ENCODE peak calls at places on chromosomes 2 and 18, in five cellular contexts. One of them, this sample, is unnamed.

GRCh38 chr2:55672630-55673029 is 21.0 kb downstream of the PNPT1 start:
- DNase-seq in GM12878: no peak
- DNase-seq in A549: no peak
- DNase-seq in K562: no peak
- DNase-seq in HepG2: no peak
- DNase-seq in this sample: no peak

GRCh38 chr2:231161252-231162035 is 36.6 kb upstream of the HTR2B start:
- DNase-seq in GM12878: no peak
- DNase-seq in A549: no peak
- DNase-seq in K562: no peak
- DNase-seq in HepG2: no peak
- DNase-seq in this sample: no peak

GRCh38 chr2:214604861-214605260 is 194.0 kb downstream of the VWC2L start:
- DNase-seq in GM12878: no peak
- DNase-seq in A549: no peak
- DNase-seq in K562: no peak
- DNase-seq in HepG2: no peak
- DNase-seq in this sample: no peak

GRCh38 chr2:127035212-127035611 is 71.7 kb downstream of the BIN1 start:
- DNase-seq in GM12878: no peak
- DNase-seq in A549: no peak
- DNase-seq in K562: no peak
- DNase-seq in HepG2: peak
- DNase-seq in this sample: no peak

GRCh38 chr2:15765211-15765610 is 173.5 kb downstream of the DDX1 start:
- DNase-seq in GM12878: no peak
- DNase-seq in A549: no peak
- DNase-seq in K562: no peak
- DNase-seq in HepG2: no peak
- DNase-seq in this sample: no peak

GRCh38 chr2:234051374-234052070 is 1.0 kb downstream of the SPP2 start:
- DNase-seq in GM12878: no peak
- DNase-seq in A549: no peak
- DNase-seq in K562: no peak
- DNase-seq in HepG2: no peak
- DNase-seq in this sample: no peak

GRCh38 chr18:74082476-74083070 is 65.1 kb downstream of the FBXO15 start:
- DNase-seq in GM12878: peak
- DNase-seq in A549: peak
- DNase-seq in K562: no peak
- DNase-seq in HepG2: peak
- DNase-seq in this sample: no peak

GRCh38 chr2:141331127-141331526 is 799.7 kb downstream of the LRP1B start:
- DNase-seq in GM12878: no peak
- DNase-seq in A549: peak
- DNase-seq in K562: no peak
- DNase-seq in HepG2: no peak
- DNase-seq in this sample: peak

GRCh38 chr2:184692137-184692734 is 93.9 kb downstream of the ZNF804A start:
- DNase-seq in GM12878: no peak
- DNase-seq in A549: no peak
- DNase-seq in K562: no peak
- DNase-seq in HepG2: no peak
- DNase-seq in this sample: no peak

GRCh38 chr2:216286616-216287231 is 85.6 kb downstream of the MARCHF4 start:
- DNase-seq in GM12878: no peak
- DNase-seq in A549: no peak
- DNase-seq in K562: peak
- DNase-seq in HepG2: no peak
- DNase-seq in this sample: no peak

GRCh38 chr2:188610050-188610444 is 318.4 kb downstream of the GULP1 start:
- DNase-seq in GM12878: no peak
- DNase-seq in A549: no peak
- DNase-seq in K562: no peak
- DNase-seq in HepG2: no peak
- DNase-seq in this sample: no peak

GRCh38 chr2:70044290-70045040 is 42.8 kb upstream of the PCBP1 start:
- DNase-seq in GM12878: no peak
- DNase-seq in A549: no peak
- DNase-seq in K562: no peak
- DNase-seq in HepG2: no peak
- DNase-seq in this sample: no peak

GRCh38 chr2:8169443-8169842 is 512.4 kb upstream of the ID2 start:
- DNase-seq in GM12878: no peak
- DNase-seq in A549: no peak
- DNase-seq in K562: no peak
- DNase-seq in HepG2: no peak
- DNase-seq in this sample: peak

GRCh38 chr2:198376677-198377076 is 572.3 kb downstream of the PLCL1 start:
- DNase-seq in GM12878: no peak
- DNase-seq in A549: no peak
- DNase-seq in K562: no peak
- DNase-seq in HepG2: no peak
- DNase-seq in this sample: no peak

GRCh38 chr18:29164993-29165599 is 988.2 kb upstream of the CDH2 start:
- DNase-seq in GM12878: no peak
- DNase-seq in A549: peak
- DNase-seq in K562: no peak
- DNase-seq in HepG2: peak
- DNase-seq in this sample: peak

GRCh38 chr2:132400169-132400900 is 16.3 kb upstream of the GPR39 start:
- DNase-seq in GM12878: no peak
- DNase-seq in A549: no peak
- DNase-seq in K562: no peak
- DNase-seq in HepG2: no peak
- DNase-seq in this sample: no peak

GRCh38 chr2:239467281-239467955 is 66.6 kb upstream of the HDAC4 start:
- DNase-seq in GM12878: no peak
- DNase-seq in A549: no peak
- DNase-seq in K562: no peak
- DNase-seq in HepG2: no peak
- DNase-seq in this sample: no peak

GRCh38 chr2:38634684-38635083 is 31.2 kb upstream of the GALM start:
- DNase-seq in GM12878: peak
- DNase-seq in A549: no peak
- DNase-seq in K562: no peak
- DNase-seq in HepG2: no peak
- DNase-seq in this sample: no peak

GRCh38 chr2:12636837-12637581 is 79.7 kb upstream of the TRIB2 start:
- DNase-seq in GM12878: no peak
- DNase-seq in A549: no peak
- DNase-seq in K562: no peak
- DNase-seq in HepG2: no peak
- DNase-seq in this sample: peak

GRCh38 chr2:233152541-233152940 is 92.4 kb downstream of the INPP5D start:
- DNase-seq in GM12878: no peak
- DNase-seq in A549: no peak
- DNase-seq in K562: no peak
- DNase-seq in HepG2: no peak
- DNase-seq in this sample: peak

GRCh38 chr18:62425465-62426190 is 97.2 kb upstream of the ZCCHC2 start:
- DNase-seq in GM12878: no peak
- DNase-seq in A549: peak
- DNase-seq in K562: peak
- DNase-seq in HepG2: peak
- DNase-seq in this sample: peak

GRCh38 chr2:33804155-33804554 is 205.1 kb upstream of the FAM98A start:
- DNase-seq in GM12878: no peak
- DNase-seq in A549: no peak
- DNase-seq in K562: no peak
- DNase-seq in HepG2: no peak
- DNase-seq in this sample: no peak

GRCh38 chr18:13179566-13180113 is 38.9 kb upstream of the LDLRAD4 start:
- DNase-seq in GM12878: no peak
- DNase-seq in A549: no peak
- DNase-seq in K562: no peak
- DNase-seq in HepG2: peak
- DNase-seq in this sample: no peak

GRCh38 chr2:238684362-238685326 is 163.2 kb upstream of the TWIST2 start:
- DNase-seq in GM12878: no peak
- DNase-seq in A549: peak
- DNase-seq in K562: no peak
- DNase-seq in HepG2: peak
- DNase-seq in this sample: peak

GRCh38 chr2:20178404-20179178 is 46.3 kb downstream of the SDC1 start:
- DNase-seq in GM12878: no peak
- DNase-seq in A549: no peak
- DNase-seq in K562: no peak
- DNase-seq in HepG2: no peak
- DNase-seq in this sample: no peak

GRCh38 chr2:169741-170140 is 94.1 kb downstream of the SH3YL1 start:
- DNase-seq in GM12878: no peak
- DNase-seq in A549: no peak
- DNase-seq in K562: no peak
- DNase-seq in HepG2: no peak
- DNase-seq in this sample: no peak

GRCh38 chr18:394997-395383 is 105.5 kb downstream of the COLEC12 start:
- DNase-seq in GM12878: no peak
- DNase-seq in A549: no peak
- DNase-seq in K562: no peak
- DNase-seq in HepG2: no peak
- DNase-seq in this sample: peak

GRCh38 chr18:10752407-10752806 is 226.6 kb downstream of the NAPG start:
- DNase-seq in GM12878: no peak
- DNase-seq in A549: no peak
- DNase-seq in K562: no peak
- DNase-seq in HepG2: no peak
- DNase-seq in this sample: no peak

GRCh38 chr18:10750386-10751035 is 224.7 kb downstream of the NAPG start:
- DNase-seq in GM12878: no peak
- DNase-seq in A549: no peak
- DNase-seq in K562: no peak
- DNase-seq in HepG2: peak
- DNase-seq in this sample: no peak

GRCh38 chr18:10754128-10754527 is 228.3 kb downstream of the NAPG start:
- DNase-seq in GM12878: no peak
- DNase-seq in A549: no peak
- DNase-seq in K562: no peak
- DNase-seq in HepG2: no peak
- DNase-seq in this sample: no peak

GRCh38 chr18:10748641-10749040 is 222.8 kb downstream of the NAPG start:
- DNase-seq in GM12878: no peak
- DNase-seq in A549: no peak
- DNase-seq in K562: no peak
- DNase-seq in HepG2: no peak
- DNase-seq in this sample: no peak

GRCh38 chr18:10751711-10752110 is 225.9 kb downstream of the NAPG start:
- DNase-seq in GM12878: no peak
- DNase-seq in A549: no peak
- DNase-seq in K562: no peak
- DNase-seq in HepG2: no peak
- DNase-seq in this sample: no peak
- TF ChIP-seq MYC in GM12878: no peak
- TF ChIP-seq MYC in A549: no peak
- TF ChIP-seq MYC in K562: no peak
- TF ChIP-seq MYC in HepG2: no peak
- TF ChIP-seq MYC in this sample: no peak

GRCh38 chr2:66440011-66440542 is 5.2 kb downstream of the MEIS1 start:
- DNase-seq in GM12878: no peak
- DNase-seq in A549: no peak
- DNase-seq in K562: no peak
- DNase-seq in HepG2: no peak
- DNase-seq in this sample: peak
- H3K4me2 ChIP-seq in GM12878: no peak
- H3K4me2 ChIP-seq in A549: no peak
- H3K4me2 ChIP-seq in K562: no peak
- H3K4me2 ChIP-seq in HepG2: no peak
- H3K4me2 ChIP-seq in this sample: peak

GRCh38 chr2:235270291-235270690 is 223.6 kb upstream of the AGAP1 start:
- DNase-seq in GM12878: no peak
- DNase-seq in A549: no peak
- DNase-seq in K562: no peak
- DNase-seq in HepG2: no peak
- DNase-seq in this sample: no peak

GRCh38 chr2:235265348-235265965 is 228.4 kb upstream of the AGAP1 start:
- DNase-seq in GM12878: no peak
- DNase-seq in A549: no peak
- DNase-seq in K562: no peak
- DNase-seq in HepG2: peak
- DNase-seq in this sample: no peak

GRCh38 chr2:235268535-235268934 is 225.3 kb upstream of the AGAP1 start:
- DNase-seq in GM12878: no peak
- DNase-seq in A549: no peak
- DNase-seq in K562: no peak
- DNase-seq in HepG2: no peak
- DNase-seq in this sample: peak

GRCh38 chr2:235264512-235264911 is 229.3 kb upstream of the AGAP1 start:
- DNase-seq in GM12878: no peak
- DNase-seq in A549: no peak
- DNase-seq in K562: no peak
- DNase-seq in HepG2: no peak
- DNase-seq in this sample: no peak

GRCh38 chr2:235267251-235267650 is 226.6 kb upstream of the AGAP1 start:
- DNase-seq in GM12878: no peak
- DNase-seq in A549: no peak
- DNase-seq in K562: no peak
- DNase-seq in HepG2: no peak
- DNase-seq in this sample: no peak
- TF ChIP-seq MYC in GM12878: no peak
- TF ChIP-seq MYC in A549: no peak
- TF ChIP-seq MYC in K562: no peak
- TF ChIP-seq MYC in HepG2: no peak
- TF ChIP-seq MYC in this sample: no peak

GRCh38 chr2:106140091-106140490 is 54.0 kb downstream of the UXS1 start:
- DNase-seq in GM12878: no peak
- DNase-seq in A549: no peak
- DNase-seq in K562: no peak
- DNase-seq in HepG2: no peak
- DNase-seq in this sample: no peak
- H3K4me2 ChIP-seq in GM12878: no peak
- H3K4me2 ChIP-seq in A549: no peak
- H3K4me2 ChIP-seq in K562: no peak
- H3K4me2 ChIP-seq in HepG2: no peak
- H3K4me2 ChIP-seq in this sample: no peak

GRCh38 chr2:178101321-178102079 is 10.7 kb upstream of the RBM45 start:
- DNase-seq in GM12878: no peak
- DNase-seq in A549: no peak
- DNase-seq in K562: no peak
- DNase-seq in HepG2: no peak
- DNase-seq in this sample: no peak
- TF ChIP-seq MYC in GM12878: no peak
- TF ChIP-seq MYC in A549: no peak
- TF ChIP-seq MYC in K562: no peak
- TF ChIP-seq MYC in HepG2: no peak
- TF ChIP-seq MYC in this sample: no peak

GRCh38 chr2:237571551-237571950 is 5.2 kb downstream of the PRLH start:
- DNase-seq in GM12878: no peak
- DNase-seq in A549: no peak
- DNase-seq in K562: no peak
- DNase-seq in HepG2: no peak
- DNase-seq in this sample: no peak
- H3K4me2 ChIP-seq in GM12878: no peak
- H3K4me2 ChIP-seq in A549: no peak
- H3K4me2 ChIP-seq in K562: no peak
- H3K4me2 ChIP-seq in HepG2: no peak
- H3K4me2 ChIP-seq in this sample: no peak